ENCODE peak calls at places on chromosomes 5 and 9, in six cellular contexts. One of them, this sample, is unnamed.

GRCh38 chr5:176614805-176615478 is 5.0 kb upstream of the GPRIN1 start:
- DNase-seq in psoas muscle: no peak
- DNase-seq in ELR: peak; percentile 82
- DNase-seq in stimulated activated CD4-positive, alpha-beta T cell treated with anti-CD3 and anti-CD28 coated beads, TNF-alpha, amount 100 ng/mL, for 4 hours: no peak
- DNase-seq in KG1: no peak
- DNase-seq in kidney epithelial cell: no peak
- DNase-seq in this sample: no peak

GRCh38 chr5:152255411-152255810 is 149.7 kb downstream of the NMUR2 start:
- DNase-seq in psoas muscle: no peak
- DNase-seq in ELR: no peak
- DNase-seq in stimulated activated CD4-positive, alpha-beta T cell treated with anti-CD3 and anti-CD28 coated beads, TNF-alpha, amount 100 ng/mL, for 4 hours: no peak
- DNase-seq in KG1: no peak
- DNase-seq in kidney epithelial cell: no peak
- DNase-seq in this sample: no peak

GRCh38 chr5:115389799-115390382 is 93.4 kb upstream of the CCDC112 start:
- DNase-seq in psoas muscle: no peak
- DNase-seq in ELR: no peak
- DNase-seq in stimulated activated CD4-positive, alpha-beta T cell treated with anti-CD3 and anti-CD28 coated beads, TNF-alpha, amount 100 ng/mL, for 4 hours: no peak
- DNase-seq in KG1: no peak
- DNase-seq in kidney epithelial cell: no peak
- DNase-seq in this sample: no peak

GRCh38 chr5:179113945-179114641 is 53.9 kb downstream of the ZNF354C start:
- DNase-seq in psoas muscle: no peak
- DNase-seq in ELR: no peak
- DNase-seq in stimulated activated CD4-positive, alpha-beta T cell treated with anti-CD3 and anti-CD28 coated beads, TNF-alpha, amount 100 ng/mL, for 4 hours: no peak
- DNase-seq in KG1: no peak
- DNase-seq in kidney epithelial cell: no peak
- DNase-seq in this sample: peak; percentile 21

GRCh38 chr5:7878381-7878873 is 9.5 kb downstream of the MTRR start:
- DNase-seq in psoas muscle: no peak
- DNase-seq in ELR: peak; percentile 39
- DNase-seq in stimulated activated CD4-positive, alpha-beta T cell treated with anti-CD3 and anti-CD28 coated beads, TNF-alpha, amount 100 ng/mL, for 4 hours: no peak
- DNase-seq in KG1: no peak
- DNase-seq in kidney epithelial cell: peak; percentile 23
- DNase-seq in this sample: no peak

GRCh38 chr5:67249590-67249895 is 52.9 kb upstream of the CD180 start:
- DNase-seq in psoas muscle: no peak
- DNase-seq in ELR: no peak
- DNase-seq in stimulated activated CD4-positive, alpha-beta T cell treated with anti-CD3 and anti-CD28 coated beads, TNF-alpha, amount 100 ng/mL, for 4 hours: no peak
- DNase-seq in KG1: no peak
- DNase-seq in kidney epithelial cell: no peak
- DNase-seq in this sample: no peak

GRCh38 chr9:3732077-3733038 is 206.6 kb upstream of the RFX3 start:
- DNase-seq in psoas muscle: no peak
- DNase-seq in ELR: peak; percentile 89
- DNase-seq in stimulated activated CD4-positive, alpha-beta T cell treated with anti-CD3 and anti-CD28 coated beads, TNF-alpha, amount 100 ng/mL, for 4 hours: no peak
- DNase-seq in KG1: peak; percentile 67
- DNase-seq in kidney epithelial cell: peak; percentile 57
- DNase-seq in this sample: peak; percentile 48

GRCh38 chr5:150593996-150594395 is 46.5 kb upstream of the SYNPO start:
- DNase-seq in psoas muscle: no peak
- DNase-seq in ELR: no peak
- DNase-seq in stimulated activated CD4-positive, alpha-beta T cell treated with anti-CD3 and anti-CD28 coated beads, TNF-alpha, amount 100 ng/mL, for 4 hours: no peak
- DNase-seq in KG1: no peak
- DNase-seq in kidney epithelial cell: no peak
- DNase-seq in this sample: no peak

GRCh38 chr9:121822093-121823085 is 171.0 kb downstream of the DAB2IP start:
- DNase-seq in psoas muscle: no peak
- DNase-seq in ELR: no peak
- DNase-seq in stimulated activated CD4-positive, alpha-beta T cell treated with anti-CD3 and anti-CD28 coated beads, TNF-alpha, amount 100 ng/mL, for 4 hours: no peak
- DNase-seq in KG1: no peak
- DNase-seq in kidney epithelial cell: no peak
- DNase-seq in this sample: no peak

GRCh38 chr5:132484386-132484715 is 6.2 kb downstream of the IRF1 start:
- DNase-seq in psoas muscle: no peak
- DNase-seq in ELR: no peak
- DNase-seq in stimulated activated CD4-positive, alpha-beta T cell treated with anti-CD3 and anti-CD28 coated beads, TNF-alpha, amount 100 ng/mL, for 4 hours: no peak
- DNase-seq in KG1: no peak
- DNase-seq in kidney epithelial cell: no peak
- DNase-seq in this sample: peak; percentile 38

GRCh38 chr5:173278641-173279040 is 43.6 kb upstream of the NKX2-5 start:
- DNase-seq in psoas muscle: no peak
- DNase-seq in ELR: no peak
- DNase-seq in stimulated activated CD4-positive, alpha-beta T cell treated with anti-CD3 and anti-CD28 coated beads, TNF-alpha, amount 100 ng/mL, for 4 hours: no peak
- DNase-seq in KG1: no peak
- DNase-seq in kidney epithelial cell: no peak
- DNase-seq in this sample: no peak

GRCh38 chr9:106954974-106955850 is 92.2 kb downstream of the ZNF462 start:
- DNase-seq in psoas muscle: no peak
- DNase-seq in ELR: peak; percentile 9
- DNase-seq in stimulated activated CD4-positive, alpha-beta T cell treated with anti-CD3 and anti-CD28 coated beads, TNF-alpha, amount 100 ng/mL, for 4 hours: no peak
- DNase-seq in KG1: no peak
- DNase-seq in kidney epithelial cell: no peak
- DNase-seq in this sample: no peak

GRCh38 chr9:76868897-76869296 is 37.0 kb downstream of the PRUNE2 start:
- DNase-seq in psoas muscle: no peak
- DNase-seq in ELR: no peak
- DNase-seq in stimulated activated CD4-positive, alpha-beta T cell treated with anti-CD3 and anti-CD28 coated beads, TNF-alpha, amount 100 ng/mL, for 4 hours: no peak
- DNase-seq in KG1: no peak
- DNase-seq in kidney epithelial cell: no peak
- DNase-seq in this sample: no peak

GRCh38 chr5:4205408-4205807 is 609.8 kb downstream of the IRX1 start:
- DNase-seq in psoas muscle: no peak
- DNase-seq in ELR: no peak
- DNase-seq in stimulated activated CD4-positive, alpha-beta T cell treated with anti-CD3 and anti-CD28 coated beads, TNF-alpha, amount 100 ng/mL, for 4 hours: no peak
- DNase-seq in KG1: no peak
- DNase-seq in kidney epithelial cell: no peak
- DNase-seq in this sample: no peak

GRCh38 chr5:41908374-41909079 is 4.4 kb downstream of the RIMOC1 start:
- DNase-seq in psoas muscle: no peak
- DNase-seq in ELR: peak; percentile 44
- DNase-seq in stimulated activated CD4-positive, alpha-beta T cell treated with anti-CD3 and anti-CD28 coated beads, TNF-alpha, amount 100 ng/mL, for 4 hours: no peak
- DNase-seq in KG1: no peak
- DNase-seq in kidney epithelial cell: peak; percentile 38
- DNase-seq in this sample: no peak

GRCh38 chr9:79176298-79176697 is 395.5 kb upstream of the TLE4 start:
- DNase-seq in psoas muscle: no peak
- DNase-seq in ELR: peak; percentile 20
- DNase-seq in stimulated activated CD4-positive, alpha-beta T cell treated with anti-CD3 and anti-CD28 coated beads, TNF-alpha, amount 100 ng/mL, for 4 hours: no peak
- DNase-seq in KG1: no peak
- DNase-seq in kidney epithelial cell: no peak
- DNase-seq in this sample: no peak

GRCh38 chr5:145776886-145777285 is 58.3 kb downstream of the PRELID2 start:
- DNase-seq in psoas muscle: no peak
- DNase-seq in ELR: peak; percentile 60
- DNase-seq in stimulated activated CD4-positive, alpha-beta T cell treated with anti-CD3 and anti-CD28 coated beads, TNF-alpha, amount 100 ng/mL, for 4 hours: no peak
- DNase-seq in KG1: no peak
- DNase-seq in kidney epithelial cell: no peak
- DNase-seq in this sample: no peak

GRCh38 chr5:149152317-149152746 is 11.0 kb downstream of the ABLIM3 start:
- DNase-seq in psoas muscle: no peak
- DNase-seq in ELR: peak; percentile 80
- DNase-seq in stimulated activated CD4-positive, alpha-beta T cell treated with anti-CD3 and anti-CD28 coated beads, TNF-alpha, amount 100 ng/mL, for 4 hours: no peak
- DNase-seq in KG1: no peak
- DNase-seq in kidney epithelial cell: no peak
- DNase-seq in this sample: peak; percentile 76

GRCh38 chr9:137240321-137240840 is 706 bp upstream of the TUBB4B start:
- DNase-seq in psoas muscle: peak; percentile 88
- DNase-seq in ELR: peak; percentile 76
- DNase-seq in stimulated activated CD4-positive, alpha-beta T cell treated with anti-CD3 and anti-CD28 coated beads, TNF-alpha, amount 100 ng/mL, for 4 hours: peak; percentile 66
- DNase-seq in KG1: peak; percentile 81
- DNase-seq in kidney epithelial cell: no peak
- DNase-seq in this sample: peak; percentile 74

GRCh38 chr5:126358525-126358924 is 64.7 kb upstream of the GRAMD2B start:
- DNase-seq in psoas muscle: no peak
- DNase-seq in ELR: peak; percentile 70
- DNase-seq in stimulated activated CD4-positive, alpha-beta T cell treated with anti-CD3 and anti-CD28 coated beads, TNF-alpha, amount 100 ng/mL, for 4 hours: no peak
- DNase-seq in KG1: no peak
- DNase-seq in kidney epithelial cell: no peak
- DNase-seq in this sample: no peak

GRCh38 chr5:107670927-107671741 is at the start of gene EFNA5:
- DNase-seq in psoas muscle: peak; percentile 57
- DNase-seq in ELR: peak; percentile 65
- DNase-seq in stimulated activated CD4-positive, alpha-beta T cell treated with anti-CD3 and anti-CD28 coated beads, TNF-alpha, amount 100 ng/mL, for 4 hours: no peak
- DNase-seq in KG1: no peak
- DNase-seq in kidney epithelial cell: no peak
- DNase-seq in this sample: no peak

GRCh38 chr9:134585746-134586706 is 55.6 kb upstream of the COL5A1 start:
- DNase-seq in psoas muscle: no peak
- DNase-seq in ELR: peak; percentile 89
- DNase-seq in stimulated activated CD4-positive, alpha-beta T cell treated with anti-CD3 and anti-CD28 coated beads, TNF-alpha, amount 100 ng/mL, for 4 hours: no peak
- DNase-seq in KG1: no peak
- DNase-seq in kidney epithelial cell: no peak
- DNase-seq in this sample: peak; percentile 37

GRCh38 chr9:96858018-96858573 is 3.8 kb upstream of the ZNF782 start:
- DNase-seq in psoas muscle: no peak
- DNase-seq in ELR: peak; percentile 93
- DNase-seq in stimulated activated CD4-positive, alpha-beta T cell treated with anti-CD3 and anti-CD28 coated beads, TNF-alpha, amount 100 ng/mL, for 4 hours: no peak
- DNase-seq in KG1: no peak
- DNase-seq in kidney epithelial cell: peak; percentile 45
- DNase-seq in this sample: no peak

GRCh38 chr5:158879993-158880392 is 219.7 kb downstream of the EBF1 start:
- DNase-seq in psoas muscle: no peak
- DNase-seq in ELR: no peak
- DNase-seq in stimulated activated CD4-positive, alpha-beta T cell treated with anti-CD3 and anti-CD28 coated beads, TNF-alpha, amount 100 ng/mL, for 4 hours: no peak
- DNase-seq in KG1: no peak
- DNase-seq in kidney epithelial cell: no peak
- DNase-seq in this sample: no peak

GRCh38 chr9:5760338-5760737 is 72.6 kb downstream of the ERMP1 start:
- DNase-seq in psoas muscle: no peak
- DNase-seq in ELR: peak; percentile 37
- DNase-seq in stimulated activated CD4-positive, alpha-beta T cell treated with anti-CD3 and anti-CD28 coated beads, TNF-alpha, amount 100 ng/mL, for 4 hours: no peak
- DNase-seq in KG1: no peak
- DNase-seq in kidney epithelial cell: no peak
- DNase-seq in this sample: no peak